ENCODE peak calls at places on chromosomes 1 and 21, in nine cellular contexts. O, E, B, X, M, R, D, G and H are unnamed samples.

GRCh38 chr1:162632234-162632666 is at the start of gene DDR2:
- DNase-seq in O (peak), E (no peak), B (peak), X (peak), M (peak), R (no peak), D (peak), G (no peak), H (no peak)

GRCh38 chr1:1421147-1421906 is at the start of gene ANKRD65:
- DNase-seq in O (no peak), E (peak), B (no peak), X (no peak), M (no peak), R (no peak), D (peak), G (no peak), H (no peak)

GRCh38 chr1:77200297-77200696 is 18.9 kb downstream of the PIGK start:
- DNase-seq in O (no peak), E (no peak), B (no peak), X (no peak), M (no peak), R (no peak), D (no peak), G (no peak), H (no peak)

GRCh38 chr1:13893456-13893855 is 193.5 kb downstream of the PRDM2 start:
- DNase-seq in O (no peak), E (no peak), B (no peak), X (no peak), M (no peak), R (no peak), D (no peak), G (no peak), H (no peak)

GRCh38 chr21:35027558-35028450 is 21.3 kb downstream of the RUNX1 start:
- DNase-seq in O (no peak), E (no peak), B (no peak), X (no peak), M (no peak), R (no peak), D (no peak), G (peak), H (no peak)

GRCh38 chr1:40951943-40952743 is 27.4 kb upstream of the CTPS1 start:
- DNase-seq in O (peak), E (peak), B (no peak), X (peak), M (peak), R (peak), D (peak), G (peak), H (no peak)

GRCh38 chr1:4076346-4076745 is 176.3 kb upstream of the C1orf174 start:
- DNase-seq in O (no peak), E (no peak), B (no peak), X (no peak), M (no peak), R (no peak), D (peak), G (no peak), H (no peak)

GRCh38 chr1:237041795-237042466 is at the start of gene RYR2:
- DNase-seq in O (no peak), E (no peak), B (no peak), X (no peak), M (no peak), R (no peak), D (peak), G (no peak), H (no peak)

GRCh38 chr1:57591854-57592253 is 168.0 kb upstream of the DAB1 start:
- DNase-seq in O (no peak), E (no peak), B (no peak), X (no peak), M (no peak), R (no peak), D (no peak), G (no peak), H (no peak)

GRCh38 chr21:33261635-33262034 is 4.5 kb upstream of the IL10RB start:
- DNase-seq in O (peak), E (peak), B (peak), X (no peak), M (no peak), R (no peak), D (no peak), G (peak), H (no peak)

GRCh38 chr1:184387069-184387870 is 441 bp downstream of the C1orf21 start:
- DNase-seq in O (peak), E (peak), B (no peak), X (no peak), M (peak), R (peak), D (peak), G (peak), H (no peak)

GRCh38 chr1:184386271-184387068 is at the start of gene C1orf21:
- DNase-seq in O (peak), E (peak), B (peak), X (peak), M (peak), R (peak), D (peak), G (peak), H (no peak)

GRCh38 chr1:184388671-184389292 is 2.0 kb downstream of the C1orf21 start:
- DNase-seq in O (no peak), E (no peak), B (no peak), X (no peak), M (peak), R (no peak), D (no peak), G (no peak), H (no peak)

GRCh38 chr1:184389446-184389845 is 2.6 kb downstream of the C1orf21 start:
- DNase-seq in O (no peak), E (no peak), B (no peak), X (no peak), M (no peak), R (no peak), D (no peak), G (no peak), H (no peak)

GRCh38 chr1:184387871-184388670 is 1.2 kb downstream of the C1orf21 start:
- DNase-seq in O (peak), E (peak), B (peak), X (peak), M (peak), R (peak), D (peak), G (peak), H (no peak)
- H3K4me3 ChIP-seq in O (peak), E (peak), B (peak), X (peak), M (peak), R (peak), D (peak), G (peak), H (peak)

GRCh38 chr1:175744833-175745232 is 1.4 kb upstream of the TNR start:
- DNase-seq in O (no peak), E (no peak), B (no peak), X (no peak), M (no peak), R (no peak), D (no peak), G (no peak), H (no peak)
- TF ChIP-seq CTCF in O (peak), E (no peak), B (no peak), X (no peak), M (peak), R (no peak), D (no peak), G (peak), H (no peak)

DNA sequence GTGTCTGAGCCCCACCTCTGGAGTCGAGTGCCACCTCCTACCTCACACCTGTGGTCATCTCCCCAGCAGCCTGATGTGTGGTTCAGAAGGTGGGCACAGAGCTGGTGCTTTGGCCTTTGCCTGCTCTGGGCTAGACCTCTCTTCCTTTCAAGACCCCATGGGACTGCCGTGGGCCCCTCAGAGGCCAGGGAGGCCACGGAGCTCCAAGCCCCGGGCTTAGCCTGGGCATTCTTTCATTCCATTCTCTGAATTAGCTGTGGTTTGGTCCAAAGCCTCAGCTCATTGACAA is 5.5 kb downstream of the FHAD1 start:
- DNase-seq in O (no peak), E (no peak), B (no peak), X (no peak), M (no peak), R (no peak), D (no peak), G (no peak), H (no peak)
- H3K4me3 ChIP-seq in O (no peak), E (no peak), B (no peak), X (no peak), M (no peak), R (no peak), D (no peak), G (no peak), H (no peak)

DNA sequence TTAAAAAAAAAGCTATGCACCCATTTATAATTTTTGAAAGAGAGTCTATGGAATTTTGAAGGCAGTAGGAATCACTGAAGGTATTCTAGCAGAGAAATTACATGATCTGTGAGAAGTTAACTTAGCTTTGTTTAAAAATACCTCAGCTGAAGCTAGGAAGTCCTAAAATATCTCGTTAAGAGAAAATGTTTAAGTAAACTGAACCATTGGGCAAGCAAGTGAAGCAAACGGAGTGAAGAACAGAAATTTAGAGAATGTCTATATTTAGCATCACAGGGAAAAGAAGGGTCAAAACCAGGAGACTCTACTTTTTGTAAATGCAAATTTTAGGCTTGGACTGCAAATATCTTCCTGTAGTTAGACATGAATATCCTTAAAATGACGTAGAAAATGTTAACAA is 230.8 kb downstream of the HMCN1 start:
- DNase-seq in O (no peak), E (no peak), B (no peak), X (no peak), M (no peak), R (no peak), D (no peak), G (no peak), H (no peak)
- TF ChIP-seq CTCF in O (no peak), E (no peak), B (no peak), X (no peak), M (no peak), R (no peak), D (no peak), G (no peak), H (no peak)

DNA sequence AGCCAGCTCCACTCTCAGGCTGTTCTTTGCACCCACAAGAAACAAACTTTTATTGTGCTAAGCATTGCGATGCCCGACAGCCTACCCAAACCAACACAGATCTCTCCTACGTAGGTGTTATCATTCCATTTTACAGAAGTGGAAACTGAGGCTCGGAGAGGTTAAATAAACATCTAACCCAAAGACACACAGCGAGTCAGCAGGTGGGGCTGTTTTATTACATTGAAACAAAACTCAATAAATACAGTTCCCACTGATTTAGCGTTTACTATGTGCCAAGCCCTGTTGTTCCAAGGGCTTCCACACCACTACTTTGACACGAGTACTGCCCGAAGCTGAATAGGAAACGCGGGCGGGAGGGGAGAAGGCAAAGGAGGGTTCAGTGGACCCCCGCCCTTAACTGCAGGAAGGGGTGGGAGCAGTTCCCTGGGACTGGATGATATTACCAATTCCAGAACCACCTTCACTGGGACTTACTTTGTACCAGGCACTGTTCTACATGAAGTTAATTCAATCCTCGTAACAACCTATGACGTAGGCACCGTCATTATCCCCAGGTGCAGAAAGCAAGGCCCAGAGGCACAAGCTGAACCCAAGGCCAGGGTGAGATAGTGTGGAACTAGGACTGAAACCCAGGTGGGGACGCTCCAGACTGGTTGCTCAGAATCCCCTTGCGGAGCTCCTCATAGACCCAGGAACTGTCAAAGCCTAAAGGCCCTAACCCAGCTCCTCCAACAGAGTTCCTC is 19.3 kb upstream of the ALDH4A1 start:
- DNase-seq in O (peak), E (no peak), B (no peak), X (no peak), M (peak), R (no peak), D (no peak), G (no peak), H (no peak)
- H3K4me3 ChIP-seq in O (no peak), E (no peak), B (no peak), X (no peak), M (peak), R (no peak), D (no peak), G (no peak), H (no peak)

GRCh38 chr1:232249834-232250233 is 380.1 kb downstream of the SIPA1L2 start:
- DNase-seq in O (no peak), E (no peak), B (no peak), X (no peak), M (no peak), R (no peak), D (no peak), G (no peak), H (no peak)
- TF ChIP-seq CTCF in O (no peak), E (no peak), B (no peak), X (no peak), M (no peak), R (no peak), D (no peak), G (no peak), H (no peak)

DNA sequence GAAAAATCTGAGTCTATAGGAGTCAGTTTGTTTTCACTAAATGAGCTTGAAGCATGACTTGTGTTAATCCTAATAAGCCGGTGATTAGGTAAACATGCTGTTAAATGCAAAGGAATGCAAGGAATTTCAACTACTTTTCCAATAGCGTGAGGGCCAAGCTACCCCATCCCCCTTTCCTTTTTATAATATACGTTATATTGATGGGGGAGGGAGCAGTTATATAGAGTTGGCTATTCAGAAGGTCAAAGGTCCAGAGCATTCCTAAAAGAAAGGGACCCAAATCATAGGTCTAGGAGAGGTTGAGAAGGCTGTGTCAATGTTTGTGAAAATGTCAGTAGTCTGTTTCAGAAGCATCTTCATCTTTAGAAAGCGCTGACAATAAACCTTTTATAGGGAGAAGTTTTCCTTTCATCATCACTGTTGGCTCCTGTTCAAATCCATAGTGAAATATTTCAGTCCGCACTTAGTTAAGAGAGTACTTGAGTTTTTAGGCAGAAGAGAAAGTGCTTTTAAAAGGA is 3.8 kb downstream of the CCN1 start:
- DNase-seq in O (peak), E (no peak), B (peak), X (peak), M (no peak), R (no peak), D (no peak), G (no peak), H (no peak)
- H3K4me3 ChIP-seq in O (peak), E (no peak), B (no peak), X (peak), M (no peak), R (no peak), D (no peak), G (no peak), H (no peak)